ENCODE peak calls at places on chromosome 9, in six cellular contexts. One of them, this sample, is unnamed.

GRCh38 chr9:114928092-114928491 is 2.3 kb downstream of the TNFSF8 start:
- DNase-seq in stimulated activated CD8-positive, alpha-beta memory T cell treated with anti-CD3 and anti-CD28 coated beads, Interleukin-15, amount 100 ng/mL, for 48 hours: no peak
- DNase-seq in CD8-positive, alpha-beta memory T cell: no peak
- DNase-seq in hypothalamus: no peak
- DNase-seq in skeletal muscle cell: no peak
- DNase-seq in activated naive CD4-positive, alpha-beta T cell treated with anti-CD3 and anti-CD28 coated beads, Interleukin-2, amount 50 U/mL, for 16 hours: no peak
- DNase-seq in this sample: no peak

GRCh38 chr9:93133641-93134017 is 422 bp downstream of the NINJ1 start:
- DNase-seq in stimulated activated CD8-positive, alpha-beta memory T cell treated with anti-CD3 and anti-CD28 coated beads, Interleukin-15, amount 100 ng/mL, for 48 hours: peak
- DNase-seq in CD8-positive, alpha-beta memory T cell: peak
- DNase-seq in hypothalamus: peak
- DNase-seq in skeletal muscle cell: peak
- DNase-seq in activated naive CD4-positive, alpha-beta T cell treated with anti-CD3 and anti-CD28 coated beads, Interleukin-2, amount 50 U/mL, for 16 hours: peak
- DNase-seq in this sample: peak

GRCh38 chr9:34072868-34073590 is 24.3 kb upstream of the UBAP2 start:
- DNase-seq in stimulated activated CD8-positive, alpha-beta memory T cell treated with anti-CD3 and anti-CD28 coated beads, Interleukin-15, amount 100 ng/mL, for 48 hours: no peak
- DNase-seq in CD8-positive, alpha-beta memory T cell: no peak
- DNase-seq in hypothalamus: no peak
- DNase-seq in skeletal muscle cell: peak
- DNase-seq in activated naive CD4-positive, alpha-beta T cell treated with anti-CD3 and anti-CD28 coated beads, Interleukin-2, amount 50 U/mL, for 16 hours: no peak
- DNase-seq in this sample: peak

GRCh38 chr9:137326436-137327060 is 24.5 kb upstream of the NRARP start:
- DNase-seq in stimulated activated CD8-positive, alpha-beta memory T cell treated with anti-CD3 and anti-CD28 coated beads, Interleukin-15, amount 100 ng/mL, for 48 hours: no peak
- DNase-seq in CD8-positive, alpha-beta memory T cell: no peak
- DNase-seq in hypothalamus: no peak
- DNase-seq in skeletal muscle cell: no peak
- DNase-seq in activated naive CD4-positive, alpha-beta T cell treated with anti-CD3 and anti-CD28 coated beads, Interleukin-2, amount 50 U/mL, for 16 hours: no peak
- DNase-seq in this sample: no peak

GRCh38 chr9:7936201-7936600 is 136.6 kb upstream of the DMAC1 start:
- DNase-seq in stimulated activated CD8-positive, alpha-beta memory T cell treated with anti-CD3 and anti-CD28 coated beads, Interleukin-15, amount 100 ng/mL, for 48 hours: no peak
- DNase-seq in CD8-positive, alpha-beta memory T cell: no peak
- DNase-seq in hypothalamus: no peak
- DNase-seq in skeletal muscle cell: no peak
- DNase-seq in activated naive CD4-positive, alpha-beta T cell treated with anti-CD3 and anti-CD28 coated beads, Interleukin-2, amount 50 U/mL, for 16 hours: no peak
- DNase-seq in this sample: no peak

GRCh38 chr9:105608685-105609598 is 51.0 kb downstream of the FKTN start:
- DNase-seq in stimulated activated CD8-positive, alpha-beta memory T cell treated with anti-CD3 and anti-CD28 coated beads, Interleukin-15, amount 100 ng/mL, for 48 hours: no peak
- DNase-seq in CD8-positive, alpha-beta memory T cell: peak
- DNase-seq in hypothalamus: no peak
- DNase-seq in skeletal muscle cell: peak
- DNase-seq in activated naive CD4-positive, alpha-beta T cell treated with anti-CD3 and anti-CD28 coated beads, Interleukin-2, amount 50 U/mL, for 16 hours: no peak
- DNase-seq in this sample: no peak

GRCh38 chr9:120532475-120532874 is 47.5 kb downstream of the CDK5RAP2 start:
- DNase-seq in stimulated activated CD8-positive, alpha-beta memory T cell treated with anti-CD3 and anti-CD28 coated beads, Interleukin-15, amount 100 ng/mL, for 48 hours: no peak
- DNase-seq in CD8-positive, alpha-beta memory T cell: no peak
- DNase-seq in hypothalamus: no peak
- DNase-seq in skeletal muscle cell: peak
- DNase-seq in activated naive CD4-positive, alpha-beta T cell treated with anti-CD3 and anti-CD28 coated beads, Interleukin-2, amount 50 U/mL, for 16 hours: no peak
- DNase-seq in this sample: no peak

GRCh38 chr9:90095682-90096081 is 490.9 kb downstream of the GADD45G start:
- DNase-seq in stimulated activated CD8-positive, alpha-beta memory T cell treated with anti-CD3 and anti-CD28 coated beads, Interleukin-15, amount 100 ng/mL, for 48 hours: no peak
- DNase-seq in CD8-positive, alpha-beta memory T cell: no peak
- DNase-seq in hypothalamus: no peak
- DNase-seq in skeletal muscle cell: peak
- DNase-seq in activated naive CD4-positive, alpha-beta T cell treated with anti-CD3 and anti-CD28 coated beads, Interleukin-2, amount 50 U/mL, for 16 hours: no peak
- DNase-seq in this sample: no peak

GRCh38 chr9:79895232-79895631 is 323.5 kb downstream of the TLE4 start:
- DNase-seq in stimulated activated CD8-positive, alpha-beta memory T cell treated with anti-CD3 and anti-CD28 coated beads, Interleukin-15, amount 100 ng/mL, for 48 hours: no peak
- DNase-seq in CD8-positive, alpha-beta memory T cell: no peak
- DNase-seq in hypothalamus: no peak
- DNase-seq in skeletal muscle cell: no peak
- DNase-seq in activated naive CD4-positive, alpha-beta T cell treated with anti-CD3 and anti-CD28 coated beads, Interleukin-2, amount 50 U/mL, for 16 hours: no peak
- DNase-seq in this sample: no peak

GRCh38 chr9:114592356-114592755 is 4.8 kb downstream of the ATP6V1G1 start:
- DNase-seq in stimulated activated CD8-positive, alpha-beta memory T cell treated with anti-CD3 and anti-CD28 coated beads, Interleukin-15, amount 100 ng/mL, for 48 hours: no peak
- DNase-seq in CD8-positive, alpha-beta memory T cell: peak
- DNase-seq in hypothalamus: no peak
- DNase-seq in skeletal muscle cell: no peak
- DNase-seq in activated naive CD4-positive, alpha-beta T cell treated with anti-CD3 and anti-CD28 coated beads, Interleukin-2, amount 50 U/mL, for 16 hours: peak
- DNase-seq in this sample: no peak

GRCh38 chr9:85417674-85418073 is 324.1 kb downstream of the AGTPBP1 start:
- DNase-seq in stimulated activated CD8-positive, alpha-beta memory T cell treated with anti-CD3 and anti-CD28 coated beads, Interleukin-15, amount 100 ng/mL, for 48 hours: no peak
- DNase-seq in CD8-positive, alpha-beta memory T cell: no peak
- DNase-seq in hypothalamus: no peak
- DNase-seq in skeletal muscle cell: no peak
- DNase-seq in activated naive CD4-positive, alpha-beta T cell treated with anti-CD3 and anti-CD28 coated beads, Interleukin-2, amount 50 U/mL, for 16 hours: no peak
- DNase-seq in this sample: no peak

GRCh38 chr9:2023532-2023931 is 8.4 kb downstream of the SMARCA2 start:
- DNase-seq in stimulated activated CD8-positive, alpha-beta memory T cell treated with anti-CD3 and anti-CD28 coated beads, Interleukin-15, amount 100 ng/mL, for 48 hours: no peak
- DNase-seq in CD8-positive, alpha-beta memory T cell: no peak
- DNase-seq in hypothalamus: no peak
- DNase-seq in skeletal muscle cell: no peak
- DNase-seq in activated naive CD4-positive, alpha-beta T cell treated with anti-CD3 and anti-CD28 coated beads, Interleukin-2, amount 50 U/mL, for 16 hours: no peak
- DNase-seq in this sample: no peak

GRCh38 chr9:13860926-13861325 is 453.0 kb downstream of the NFIB start:
- DNase-seq in stimulated activated CD8-positive, alpha-beta memory T cell treated with anti-CD3 and anti-CD28 coated beads, Interleukin-15, amount 100 ng/mL, for 48 hours: no peak
- DNase-seq in CD8-positive, alpha-beta memory T cell: no peak
- DNase-seq in hypothalamus: no peak
- DNase-seq in skeletal muscle cell: peak
- DNase-seq in activated naive CD4-positive, alpha-beta T cell treated with anti-CD3 and anti-CD28 coated beads, Interleukin-2, amount 50 U/mL, for 16 hours: no peak
- DNase-seq in this sample: no peak

GRCh38 chr9:83106772-83107171 is 43.8 kb upstream of the RASEF start:
- DNase-seq in stimulated activated CD8-positive, alpha-beta memory T cell treated with anti-CD3 and anti-CD28 coated beads, Interleukin-15, amount 100 ng/mL, for 48 hours: no peak
- DNase-seq in CD8-positive, alpha-beta memory T cell: no peak
- DNase-seq in hypothalamus: no peak
- DNase-seq in skeletal muscle cell: no peak
- DNase-seq in activated naive CD4-positive, alpha-beta T cell treated with anti-CD3 and anti-CD28 coated beads, Interleukin-2, amount 50 U/mL, for 16 hours: no peak
- DNase-seq in this sample: no peak

GRCh38 chr9:137428841-137429545 is 5.8 kb downstream of the NOXA1 start:
- DNase-seq in stimulated activated CD8-positive, alpha-beta memory T cell treated with anti-CD3 and anti-CD28 coated beads, Interleukin-15, amount 100 ng/mL, for 48 hours: no peak
- DNase-seq in CD8-positive, alpha-beta memory T cell: no peak
- DNase-seq in hypothalamus: no peak
- DNase-seq in skeletal muscle cell: no peak
- DNase-seq in activated naive CD4-positive, alpha-beta T cell treated with anti-CD3 and anti-CD28 coated beads, Interleukin-2, amount 50 U/mL, for 16 hours: no peak
- DNase-seq in this sample: no peak

GRCh38 chr9:12773562-12773961 is 1.3 kb upstream of the LURAP1L start:
- DNase-seq in stimulated activated CD8-positive, alpha-beta memory T cell treated with anti-CD3 and anti-CD28 coated beads, Interleukin-15, amount 100 ng/mL, for 48 hours: no peak
- DNase-seq in CD8-positive, alpha-beta memory T cell: no peak
- DNase-seq in hypothalamus: no peak
- DNase-seq in skeletal muscle cell: no peak
- DNase-seq in activated naive CD4-positive, alpha-beta T cell treated with anti-CD3 and anti-CD28 coated beads, Interleukin-2, amount 50 U/mL, for 16 hours: no peak
- DNase-seq in this sample: no peak

This sample was measured in uterus.